ENCODE peak calls at places on chromosomes 5 and 9, in seven cellular contexts. T is upper lobe of right lung, D is heart left ventricle, S is transverse colon, I is AG04450, G is keratinocyte, K is right lobe of liver. H is an unnamed sample.

GRCh38 chr5:134145779-134146581 is 30.8 kb downstream of the SKP1 start:
- DNase-seq in T (peak; percentile 81), G (peak; percentile 41), K (peak; percentile 73), I (no peak), S (peak; percentile 84), D (peak; percentile 74), H (peak; percentile 54)

GRCh38 chr5:97231025-97231636 is 48.1 kb upstream of the RIOK2 start:
- DNase-seq in K (no peak), G (peak; percentile 30), I (peak; percentile 50), D (no peak), S (peak; percentile 18), T (no peak), H (peak; percentile 82)

GRCh38 chr5:72510610-72511121 is 3.5 kb upstream of the ZNF366 start:
- DNase-seq in S (no peak), I (peak; percentile 47), T (no peak), D (peak; percentile 37), K (no peak), G (no peak), H (peak; percentile 70)

GRCh38 chr5:13574634-13575033 is 369.9 kb downstream of the DNAH5 start:
- DNase-seq in G (no peak), I (no peak), S (no peak), K (no peak), D (no peak), T (no peak), H (no peak)

GRCh38 chr9:116959775-116960174 is 272.7 kb downstream of the TRIM32 start:
- DNase-seq in G (no peak), K (no peak), S (no peak), T (no peak), D (no peak), I (no peak), H (no peak)

GRCh38 chr5:17415282-17415681 is 82.7 kb upstream of the TAF11L2 start:
- DNase-seq in D (no peak), G (no peak), I (no peak), K (no peak), S (no peak), T (no peak), H (no peak)

GRCh38 chr5:98977723-98978122 is 48.9 kb upstream of the CHD1 start:
- DNase-seq in G (no peak), K (peak; percentile 44), S (no peak), I (no peak), D (no peak), T (no peak), H (no peak)

GRCh38 chr5:176817864-176818377 is 7.6 kb downstream of the UNC5A start:
- DNase-seq in I (no peak), S (no peak), K (no peak), G (no peak), T (no peak), D (peak; percentile 22), H (no peak)

GRCh38 chr5:79924936-79925893 is 65.8 kb downstream of the MTX3 start:
- DNase-seq in G (no peak), T (no peak), K (no peak), S (no peak), D (no peak), I (no peak), H (no peak)

GRCh38 chr5:126780165-126780827 is 3.4 kb downstream of the LMNB1 start:
- DNase-seq in G (no peak), S (peak; percentile 51), D (no peak), T (no peak), K (no peak), I (no peak), H (peak; percentile 69)

GRCh38 chr5:169012471-169012870 is 288.5 kb downstream of the SLIT3 start:
- DNase-seq in K (no peak), G (no peak), T (no peak), I (no peak), D (no peak), S (no peak), H (no peak)

GRCh38 chr5:126972062-126972895 is 58.1 kb downstream of the MARCHF3 start:
- DNase-seq in S (peak; percentile 12), T (no peak), D (no peak), K (no peak), I (no peak), G (no peak), H (no peak)

GRCh38 chr5:102998224-102998623 is 121.7 kb downstream of the GIN1 start:
- DNase-seq in I (no peak), T (no peak), D (no peak), K (no peak), S (no peak), G (no peak), H (no peak)

GRCh38 chr5:133365738-133366137 is 246.6 kb downstream of the FSTL4 start:
- DNase-seq in S (no peak), I (no peak), D (no peak), G (no peak), T (no peak), K (no peak), H (no peak)

GRCh38 chr9:16246785-16247184 is 623.7 kb downstream of the BNC2 start:
- DNase-seq in D (no peak), S (no peak), T (no peak), G (no peak), I (no peak), K (no peak), H (no peak)

GRCh38 chr9:124663046-124663961 is 107.8 kb downstream of the NR6A1 start:
- DNase-seq in D (no peak), I (no peak), G (no peak), S (no peak), K (no peak), T (no peak), H (no peak)

GRCh38 chr5:140142246-140142645 is 16.5 kb downstream of the IGIP start:
- DNase-seq in G (no peak), K (no peak), D (no peak), I (no peak), S (no peak), T (no peak), H (no peak)

GRCh38 chr5:123785160-123786001 is 273.4 kb downstream of the CSNK1G3 start:
- DNase-seq in S (peak; percentile 11), D (no peak), T (no peak), K (no peak), I (peak; percentile 56), G (no peak), H (peak; percentile 11)

GRCh38 chr9:89603629-89604462 is 966 bp upstream of the GADD45G start:
- DNase-seq in D (peak; percentile 87), I (no peak), T (peak; percentile 88), S (peak; percentile 81), G (no peak), K (peak; percentile 83), H (no peak)

GRCh38 chr5:169861934-169862333 is 118.4 kb downstream of the INSYN2B start:
- DNase-seq in S (no peak), T (no peak), G (no peak), K (no peak), I (peak; percentile 70), D (no peak), H (peak; percentile 81)

GRCh38 chr5:125372694-125373621 is 626.5 kb upstream of the ZNF608 start:
- DNase-seq in K (no peak), D (no peak), G (no peak), S (no peak), I (peak; percentile 18), T (no peak), H (peak; percentile 63)

GRCh38 chr9:109918359-109919163 is 138.6 kb downstream of the PALM2AKAP2 start:
- DNase-seq in I (no peak), S (peak; percentile 49), G (no peak), D (no peak), T (no peak), K (no peak), H (no peak)
- H3K4me3 ChIP-seq in I (no peak overlapping the region), S (no peak overlapping the region), G (no peak overlapping the region), D (no peak overlapping the region), T (no peak overlapping the region), K (no peak overlapping the region), H (no peak overlapping the region)

DNA sequence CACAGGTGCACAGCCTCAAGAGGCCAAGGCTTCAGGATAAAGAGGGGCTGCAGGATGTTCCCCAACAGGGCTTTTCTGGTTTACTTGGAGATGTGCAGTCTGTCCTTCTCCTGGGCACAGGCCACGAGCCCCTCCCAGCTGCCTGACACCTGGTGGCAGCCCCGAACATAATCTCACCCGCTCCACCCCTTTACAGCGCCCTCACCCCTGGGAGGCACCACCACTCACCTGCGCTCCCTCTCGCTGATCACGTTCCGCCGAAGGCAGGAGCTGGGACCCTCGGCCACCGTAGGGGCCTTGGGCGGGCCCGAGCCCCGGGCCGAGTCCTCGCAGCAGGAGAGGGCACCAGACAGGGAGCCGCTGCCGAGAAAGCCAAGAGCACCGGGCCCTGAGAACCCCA is 514 bp downstream of the SOHLH1 start:
- DNase-seq in S (no peak), K (no peak), I (no peak), D (no peak), G (no peak), T (no peak), H (no peak)
- TF ChIP-seq CTCF in S (no peak), K (no peak), I (no peak), D (no peak), G (no peak), T (no peak), H (no peak)

DNA sequence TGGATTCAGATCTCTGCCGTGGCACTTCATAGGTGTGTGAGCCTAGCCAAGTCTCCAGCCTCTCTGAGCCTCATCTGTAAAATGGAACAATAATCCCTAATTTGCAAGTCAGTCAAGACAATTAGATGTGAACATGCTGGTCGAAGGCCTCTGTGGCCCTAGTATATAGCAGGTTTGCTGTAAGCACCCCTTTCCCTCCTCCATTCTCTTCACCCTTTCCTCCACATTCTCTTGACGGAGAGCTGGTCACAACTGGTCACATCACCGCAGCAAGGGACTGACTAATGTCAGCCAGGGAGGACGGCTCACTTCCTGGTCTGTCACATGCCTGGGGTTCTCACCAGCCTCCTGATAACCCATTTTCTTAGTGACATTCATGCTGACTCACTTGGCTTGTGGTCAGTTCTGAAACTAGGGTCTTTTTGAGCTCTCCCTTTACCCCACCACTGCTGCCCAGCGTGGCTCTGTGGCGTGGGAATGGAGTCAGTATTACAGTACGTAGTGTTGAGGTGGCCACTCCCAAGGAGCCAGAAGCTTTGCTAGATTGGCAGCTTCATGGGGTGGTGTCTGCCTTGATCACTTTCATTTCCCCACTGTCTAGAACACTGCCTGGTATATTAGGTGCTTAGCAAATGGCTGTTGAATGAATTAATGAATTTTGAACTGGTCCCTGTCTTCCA is 47.8 kb downstream of the ERGIC1 start:
- DNase-seq in S (no peak), T (peak; percentile 81), K (peak; percentile 52), I (no peak), G (no peak), D (no peak), H (peak; percentile 96)
- H3K27ac ChIP-seq in S (peak overlapping the region; percentile 37), T (peak overlapping the region; percentile 69), K (peak overlapping the region; percentile 42), I (peak overlapping the region; percentile 31), G (no peak overlapping the region), D (peak overlapping the region; percentile 21), H (peak overlapping the region; percentile 90)

DNA sequence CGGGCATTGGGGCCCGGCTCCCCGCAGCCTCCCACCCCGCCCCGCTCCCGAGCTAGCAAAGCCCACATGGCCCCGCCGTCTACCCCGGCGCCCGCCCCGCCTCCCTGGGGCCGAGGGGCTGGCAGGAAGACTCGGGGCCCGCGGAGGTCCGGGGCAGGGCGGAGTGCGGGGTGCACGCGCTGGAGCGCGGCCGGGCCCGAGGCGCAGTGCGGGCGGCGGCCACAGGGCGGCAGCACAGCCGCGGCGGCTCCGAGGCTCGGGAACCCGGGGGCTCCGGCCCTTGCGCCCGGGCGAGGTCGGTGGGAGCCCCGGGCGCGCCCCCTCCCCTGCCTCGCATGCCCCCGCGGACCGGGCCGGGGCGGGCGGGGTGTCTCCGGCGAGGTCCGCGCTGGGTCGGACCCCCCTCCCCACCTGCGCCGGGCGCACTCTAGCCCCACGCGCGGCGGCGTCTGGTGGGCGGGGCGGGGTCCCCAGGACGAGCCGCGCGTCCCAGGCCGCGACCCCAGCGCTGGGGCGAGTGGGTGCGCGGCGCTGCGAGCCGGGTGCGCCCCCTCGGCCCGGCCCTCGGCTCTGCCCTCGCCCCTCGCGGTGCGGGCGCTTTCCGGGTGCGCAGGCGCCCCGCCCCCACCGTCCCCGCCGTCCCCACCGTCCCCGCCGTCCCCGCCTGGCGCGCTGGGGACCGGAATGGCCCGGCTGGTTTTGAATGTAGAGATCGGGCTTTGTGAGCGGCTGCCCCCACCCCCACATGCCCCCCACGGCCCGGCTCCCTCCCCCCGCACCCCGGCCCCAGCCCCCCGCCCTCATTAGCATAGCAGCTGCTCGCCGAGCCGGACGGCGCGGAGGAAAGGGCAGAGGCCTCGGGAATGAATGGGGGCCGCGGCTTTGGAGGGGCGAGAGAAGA is 6.5 kb downstream of the NRARP start:
- DNase-seq in K (no peak), T (peak; percentile 70), D (no peak), G (no peak), I (no peak), S (peak; percentile 62), H (no peak)
- H3K4me3 ChIP-seq in K (peak overlapping the region; percentile 35), T (peak overlapping the region; percentile 45), D (peak overlapping the region; percentile 48), G (no peak overlapping the region), I (no peak overlapping the region), S (peak overlapping the region; percentile 49), H (peak overlapping the region; percentile 46)